ENCODE peak calls at places on chromosomes 5 and 9, in eight cellular contexts. X is esophagus squamous epithelium, J is adrenal gland, D is breast epithelium, Z is IMR-90, N is uterus, A is ovary, T is HCT116. W is an unnamed sample.

GRCh38 chr9:24011206-24011605 is 185.2 kb upstream of the ELAVL2 start:
- DNase-seq in X (no peak), J (no peak), D (no peak), Z (no peak), N (no peak), A (no peak), T (no peak), W (no peak)

GRCh38 chr5:136510481-136510880 is 145.1 kb upstream of the TRPC7 start:
- DNase-seq in X (no peak), J (no peak), D (no peak), Z (no peak), N (no peak), A (no peak), T (no peak), W (no peak)

GRCh38 chr5:27266184-27266583 is 227.8 kb upstream of the CDH9 start:
- DNase-seq in X (no peak), J (no peak), D (no peak), Z (no peak), N (no peak), A (no peak), T (no peak), W (no peak)

GRCh38 chr5:73485715-73486114 is 12.5 kb upstream of the BTF3 start:
- DNase-seq in X (no peak), J (no peak), D (no peak), Z (peak; percentile 76), N (no peak), A (no peak), T (no peak), W (no peak)

GRCh38 chr9:131692612-131692976 is 47.3 kb downstream of the RAPGEF1 start:
- DNase-seq in X (no peak), J (no peak), D (peak; percentile 52), Z (no peak), N (no peak), A (no peak), T (no peak), W (no peak)

GRCh38 chr9:115593587-115594091 is 475.7 kb upstream of the TNC start:
- DNase-seq in X (no peak), J (peak; percentile 8), D (no peak), Z (peak; percentile 78), N (no peak), A (no peak), T (peak; percentile 23), W (no peak)

GRCh38 chr9:99465231-99465891 is 243.3 kb downstream of the SEC61B start:
- DNase-seq in X (no peak), J (no peak), D (no peak), Z (no peak), N (peak; percentile 37), A (no peak), T (no peak), W (no peak)

GRCh38 chr9:126985870-126986498 is 71.4 kb downstream of the RALGPS1 start:
- DNase-seq in X (no peak), J (peak; percentile 68), D (peak; percentile 52), Z (peak; percentile 17), N (peak; percentile 23), A (no peak), T (peak; percentile 93), W (peak; percentile 89)

GRCh38 chr9:4585135-4585534 is 77.0 kb upstream of the PLPP6 start:
- DNase-seq in X (no peak), J (no peak), D (no peak), Z (no peak), N (no peak), A (no peak), T (no peak), W (no peak)

GRCh38 chr9:127540664-127541041 is 71.4 kb upstream of the STXBP1 start:
- DNase-seq in X (no peak), J (no peak), D (peak; percentile 79), Z (no peak), N (no peak), A (no peak), T (no peak), W (no peak)

GRCh38 chr5:157602505-157602904 is 26.9 kb upstream of the ADAM19 start:
- DNase-seq in X (no peak), J (no peak), D (no peak), Z (peak; percentile 65), N (no peak), A (no peak), T (no peak), W (no peak)

GRCh38 chr5:154644745-154645411 is 110.3 kb upstream of the LARP1 start:
- DNase-seq in X (no peak), J (no peak), D (no peak), Z (no peak), N (no peak), A (no peak), T (no peak), W (no peak)

GRCh38 chr9:18379073-18379811 is 94.7 kb upstream of the ADAMTSL1 start:
- DNase-seq in X (no peak), J (no peak), D (no peak), Z (peak; percentile 97), N (no peak), A (no peak), T (no peak), W (no peak)

GRCh38 chr5:79193643-79194042 is 42.3 kb upstream of the JMY start:
- DNase-seq in X (no peak), J (peak; percentile 47), D (peak; percentile 73), Z (peak; percentile 16), N (no peak), A (no peak), T (no peak), W (no peak)

GRCh38 chr5:96919754-96920197 is 16.1 kb upstream of the LNPEP start:
- DNase-seq in X (no peak), J (no peak), D (no peak), Z (no peak), N (no peak), A (no peak), T (no peak), W (no peak)

GRCh38 chr9:110027624-110028023 is 180.3 kb downstream of the C9orf152 start:
- DNase-seq in X (no peak), J (peak; percentile 48), D (no peak), Z (peak; percentile 78), N (no peak), A (no peak), T (no peak), W (no peak)

GRCh38 chr9:119137479-119137878 is 231.8 kb downstream of the BRINP1 start:
- DNase-seq in X (no peak), J (no peak), D (no peak), Z (no peak), N (no peak), A (no peak), T (no peak), W (no peak)

GRCh38 chr5:32445831-32446614 is 1.5 kb upstream of the ZFR start:
- DNase-seq in X (no peak), J (no peak), D (peak; percentile 44), Z (no peak), N (no peak), A (no peak), T (no peak), W (no peak)

GRCh38 chr5:32444946-32445758 is 612 bp upstream of the ZFR start:
- DNase-seq in X (no peak), J (no peak), D (no peak), Z (peak; percentile 4), N (no peak), A (peak; percentile 36), T (no peak), W (no peak)

GRCh38 chr5:32443541-32444190 is 874 bp downstream of the ZFR start:
- DNase-seq in X (no peak), J (peak; percentile 44), D (no peak), Z (peak; percentile 25), N (peak; percentile 37), A (peak; percentile 72), T (no peak), W (no peak)

GRCh38 chr5:32443145-32443540 is 1.4 kb downstream of the ZFR start:
- DNase-seq in X (no peak), J (no peak), D (no peak), Z (peak; percentile 57), N (no peak), A (no peak), T (no peak), W (no peak)

GRCh38 chr5:32444191-32444945 is at the start of gene ZFR:
- DNase-seq in X (peak; percentile 34), J (peak; percentile 93), D (peak; percentile 90), Z (peak; percentile 85), N (peak; percentile 91), A (peak; percentile 93), T (peak; percentile 69), W (peak; percentile 93)
- TF ChIP-seq POLR2A in X (no peak), J (peak; percentile 69), D (peak; percentile 48), Z (peak; percentile 74), N (peak; percentile 87), A (peak; percentile 77), T (peak; percentile 72), W (peak; percentile 85)

DNA sequence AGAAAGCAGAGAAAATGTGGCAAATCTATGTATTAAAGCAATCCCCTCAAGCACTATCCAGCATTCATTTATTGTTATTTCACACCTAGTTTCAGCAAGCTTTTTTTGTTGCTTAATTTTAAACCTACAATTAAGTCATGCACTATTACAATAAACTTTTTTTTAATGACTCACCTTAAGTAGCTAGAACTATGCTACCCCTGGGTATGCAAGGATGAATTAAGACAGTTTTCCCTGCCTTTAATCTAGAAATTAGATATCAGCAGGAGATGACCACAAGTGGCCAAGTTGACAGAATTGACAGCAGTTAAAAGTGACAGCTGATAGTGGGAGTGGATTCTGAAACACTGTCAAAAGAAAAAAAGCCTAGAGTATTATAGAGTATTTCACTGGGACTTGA is 20.0 kb downstream of the ITGA1 start:
- DNase-seq in X (no peak), J (no peak), D (no peak), Z (no peak), N (no peak), A (no peak), T (no peak), W (no peak)
- H3K27ac ChIP-seq in X (peak overlapping the region; percentile 69), J (no peak overlapping the region), D (no peak overlapping the region), Z (no peak overlapping the region), N (peak overlapping the region; percentile 73), A (no peak overlapping the region), T (no peak overlapping the region), W (no peak overlapping the region)

GRCh38 chr5:2902186-2902585 is 150.7 kb upstream of the IRX2 start:
- DNase-seq in X (no peak), J (no peak), D (no peak), Z (no peak), N (no peak), A (no peak), T (no peak), W (no peak)
- H3K9me3 ChIP-seq in X (no peaks in the 10 kb centered on the region), J (no peaks in the 10 kb centered on the region), D (peaks cover 9% of the 10 kb centered on the region), Z (peaks cover 54% of the 10 kb centered on the region), N (no peaks in the 10 kb centered on the region), A (no peaks in the 10 kb centered on the region), T (peaks cover 31% of the 10 kb centered on the region), W (no peaks in the 10 kb centered on the region)

DNA sequence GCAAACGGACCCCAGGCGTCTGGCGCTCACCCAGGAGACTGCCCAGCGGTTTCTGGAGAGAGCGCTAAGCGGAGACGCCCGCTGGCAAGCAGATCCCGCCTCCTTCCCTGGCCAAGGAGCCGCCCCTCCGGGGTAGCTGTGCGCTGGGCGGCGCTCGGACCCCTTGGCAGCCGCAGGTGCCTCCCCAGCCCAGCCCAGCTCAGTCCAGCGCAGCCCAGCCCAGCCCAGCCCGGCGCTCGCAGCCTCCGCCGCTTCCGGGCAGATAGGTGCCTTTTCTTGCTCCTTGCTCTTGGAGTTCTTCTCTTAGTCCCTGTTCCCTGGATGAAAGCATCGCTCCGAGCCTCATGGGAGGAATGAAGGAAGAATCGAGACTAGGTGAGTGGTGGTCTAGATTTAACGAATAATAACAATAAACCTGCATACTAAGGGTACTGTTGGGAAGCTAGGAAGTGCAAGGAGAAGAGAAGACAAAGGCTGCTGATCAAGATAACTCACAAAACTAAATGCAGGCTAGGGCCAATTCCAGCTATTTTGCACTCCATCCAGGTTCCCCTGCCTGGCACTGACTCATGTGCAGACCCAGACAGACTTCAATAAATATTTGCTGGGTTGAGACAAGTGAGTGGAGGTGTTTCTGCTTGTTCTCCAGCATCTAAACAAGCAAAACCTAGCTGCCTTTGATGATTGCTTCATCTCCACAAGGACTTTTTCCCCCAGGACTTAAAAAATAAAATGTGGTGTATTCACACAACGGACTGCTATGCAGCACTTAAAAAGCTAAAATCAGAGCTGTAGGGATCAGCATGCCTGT is at the start of gene STK32A:
- DNase-seq in X (no peak), J (peak; percentile 83), D (no peak), Z (no peak), N (peak; percentile 60), A (peak; percentile 78), T (no peak), W (peak; percentile 51)
- TF ChIP-seq POLR2A in X (no peak), J (peak; percentile 62), D (no peak), Z (no peak), N (no peak), A (no peak), T (no peak), W (no peak)

W was measured in Peyer's patch.